ENCODE peak calls at places on chromosomes 3 and 15, in nine cellular contexts. F is hepatocyte; V is PC-9; L is fibroblast of mammary gland; O is H9; D is activated CD8-positive, alpha-beta memory T cell treated with anti-CD3 and anti-CD28 coated beads for 24 hours; J is EL; Y is DND-41; K is AG10803. A is an unnamed sample.
A peak's percentile ranks its signal among the peaks of the same experiment; 100 is the strongest.

GRCh38 chr3:53579636-53580035 is 85.2 kb downstream of the CACNA1D start:
- DNase-seq in D (no peak), V (no peak), Y (no peak), O (no peak), F (no peak), K (no peak), J (no peak), L (no peak), A (no peak)

GRCh38 chr3:25448750-25449684 is 21.0 kb downstream of the RARB start:
- DNase-seq in O (peak; percentile 36), J (peak; percentile 61), L (peak; percentile 65), K (peak; percentile 71), Y (no peak), D (no peak), V (no peak), F (peak; percentile 81), A (peak; percentile 96)

GRCh38 chr15:95770191-95770590 is 560.3 kb upstream of the NR2F2 start:
- DNase-seq in Y (no peak), D (no peak), V (peak; percentile 63), F (no peak), L (no peak), K (peak; percentile 4), O (no peak), J (peak; percentile 65), A (no peak)

GRCh38 chr15:88022711-88023110 is 233.8 kb downstream of the NTRK3 start:
- DNase-seq in D (no peak), J (no peak), Y (no peak), K (peak; percentile 10), L (no peak), O (no peak), V (no peak), F (no peak), A (no peak)

GRCh38 chr3:150765949-150766720 is 3.2 kb upstream of the SIAH2 start:
- DNase-seq in F (no peak), K (peak; percentile 61), J (peak; percentile 67), D (no peak), Y (no peak), O (no peak), V (no peak), L (peak; percentile 63), A (no peak)

GRCh38 chr15:31398677-31399260 is 72.1 kb downstream of the KLF13 start:
- DNase-seq in F (no peak), D (no peak), Y (peak; percentile 32), O (peak; percentile 28), L (no peak), J (no peak), K (no peak), V (no peak), A (no peak)

GRCh38 chr3:52098108-52098507 is 41.7 kb upstream of the DUSP7 start:
- DNase-seq in Y (no peak), D (no peak), O (no peak), L (no peak), F (no peak), K (no peak), J (no peak), V (no peak), A (no peak)

GRCh38 chr3:143436231-143436930 is 316.8 kb downstream of the CHST2 start:
- DNase-seq in O (no peak), D (no peak), F (no peak), K (peak; percentile 45), L (peak; percentile 87), J (peak; percentile 29), Y (no peak), V (no peak), A (no peak)

GRCh38 chr15:70314018-70314354 is 216.3 kb upstream of the TLE3 start:
- DNase-seq in K (no peak), Y (no peak), D (no peak), V (no peak), F (no peak), L (no peak), O (no peak), J (peak; percentile 8), A (no peak)

GRCh38 chr15:42692997-42693396 is 43.9 kb downstream of the CDAN1 start:
- DNase-seq in F (no peak), O (no peak), D (no peak), K (no peak), V (no peak), L (no peak), Y (no peak), J (no peak), A (no peak)

GRCh38 chr15:39466428-39466827 is 114.5 kb upstream of the THBS1 start:
- DNase-seq in F (no peak), J (peak; percentile 13), Y (no peak), D (no peak), O (no peak), L (peak; percentile 79), V (no peak), K (peak; percentile 89), A (peak; percentile 86)

GRCh38 chr3:51796859-51797258 is 17.8 kb upstream of the IQCF6 start:
- DNase-seq in Y (no peak), L (no peak), J (no peak), O (no peak), D (no peak), V (no peak), K (no peak), F (no peak), A (no peak)

GRCh38 chr3:61562810-61563613 is 1.6 kb downstream of the PTPRG start:
- DNase-seq in J (peak; percentile 52), F (peak; percentile 44), K (peak; percentile 29), V (no peak), L (no peak), Y (no peak), D (no peak), O (no peak), A (peak; percentile 68)

GRCh38 chr3:139187648-139188047 is 143.0 kb upstream of the PRR23C start:
- DNase-seq in F (no peak), V (no peak), O (no peak), K (no peak), L (no peak), Y (no peak), J (no peak), D (no peak), A (no peak)

GRCh38 chr3:171838218-171838720 is 4.9 kb upstream of the TMEM212 start:
- DNase-seq in K (peak; percentile 88), F (no peak), O (no peak), L (peak; percentile 92), Y (no peak), D (no peak), V (no peak), J (peak; percentile 61), A (peak; percentile 68)

GRCh38 chr3:49717539-49718418 is 1.7 kb downstream of the AMIGO3 start:
- DNase-seq in Y (no peak), O (no peak), V (no peak), J (no peak), F (peak; percentile 3), D (peak; percentile 56), K (no peak), L (no peak), A (no peak)

GRCh38 chr15:22786868-22787698 is 639 bp downstream of the NIPA1 start:
- DNase-seq in F (peak; percentile 57), O (peak; percentile 45), J (peak; percentile 36), L (peak; percentile 10), D (peak; percentile 76), Y (peak; percentile 24), V (no peak), K (peak; percentile 15), A (peak; percentile 22)

GRCh38 chr15:98155356-98155755 is 194.9 kb downstream of the ARRDC4 start:
- DNase-seq in L (peak; percentile 63), J (peak; percentile 78), O (no peak), V (no peak), Y (no peak), K (peak; percentile 33), D (no peak), F (no peak), A (no peak)

GRCh38 chr3:158368271-158368670 is 202.7 kb upstream of the MLF1 start:
- DNase-seq in O (no peak), V (no peak), F (no peak), D (no peak), Y (no peak), L (no peak), J (no peak), K (no peak), A (no peak)

GRCh38 chr15:99105516-99106341 is 849 bp downstream of the SYNM start:
- DNase-seq in K (peak; percentile 66), V (no peak), L (peak; percentile 61), O (peak; percentile 73), D (peak; percentile 64), J (peak; percentile 74), F (peak; percentile 73), Y (no peak), A (no peak)

GRCh38 chr3:107325446-107325845 is 51.8 kb upstream of the CCDC54 start:
- DNase-seq in Y (no peak), V (no peak), L (no peak), O (no peak), D (no peak), J (no peak), F (no peak), K (no peak), A (no peak)

GRCh38 chr3:185813691-185814215 is 11.1 kb downstream of the IGF2BP2 start:
- DNase-seq in O (peak; percentile 84), F (no peak), K (peak; percentile 83), J (peak; percentile 97), L (peak; percentile 45), V (no peak), D (no peak), Y (no peak), A (no peak)

GRCh38 chr3:25527796-25528195 is 99.7 kb downstream of the RARB start:
- DNase-seq in V (no peak), Y (no peak), L (peak; percentile 7), D (no peak), K (peak; percentile 45), O (no peak), J (no peak), F (no peak), A (no peak)

GRCh38 chr3:59913645-59914044 is 863.8 kb upstream of the CFAP20DC start:
- DNase-seq in Y (no peak), O (no peak), D (no peak), K (no peak), L (no peak), J (no peak), F (no peak), V (no peak), A (no peak)

GRCh38 chr3:140128217-140129137 is 193.5 kb downstream of the CLSTN2 start:
- DNase-seq in F (peak; percentile 46), Y (peak; percentile 13), J (peak; percentile 4), V (no peak), K (peak; percentile 28), D (no peak), O (peak; percentile 79), L (peak; percentile 19), A (no peak)

GRCh38 chr3:114333180-114333922 is 39.5 kb downstream of the TIGIT start:
- DNase-seq in F (no peak), J (no peak), L (peak; percentile 25), Y (no peak), K (no peak), D (no peak), V (no peak), O (no peak), A (no peak)

GRCh38 chr3:160403028-160403545 is 3.6 kb downstream of the SMC4 start:
- DNase-seq in D (no peak), O (no peak), F (no peak), V (no peak), L (no peak), K (no peak), J (no peak), Y (no peak), A (no peak)

GRCh38 chr3:94544131-94544530 is 481.3 kb downstream of the NSUN3 start:
- DNase-seq in J (no peak), V (no peak), F (no peak), D (no peak), L (no peak), Y (no peak), K (no peak), O (no peak), A (no peak)

GRCh38 chr3:127784865-127785710 is 37.2 kb downstream of the MGLL start:
- DNase-seq in K (no peak), J (no peak), F (no peak), O (no peak), D (no peak), L (no peak), V (no peak), Y (no peak), A (no peak)

GRCh38 chr3:81244196-81244595 is 517.2 kb downstream of the GBE1 start:
- DNase-seq in J (no peak), L (no peak), V (no peak), O (no peak), Y (no peak), F (no peak), K (no peak), D (no peak), A (no peak)

GRCh38 chr15:67335534-67336222 is 81.1 kb downstream of the IQCH start:
- DNase-seq in Y (no peak), J (no peak), F (no peak), K (no peak), V (no peak), D (no peak), L (no peak), O (no peak), A (no peak)

A was measured in Right ventricle myocardium inferior.